ENCODE peak calls at places on chromosomes 7 and 10, in four cellular contexts. Y, E, P and I are unnamed samples.

GRCh38 chr7:142508251-142508650 is 241.0 kb upstream of the PRSS1 start:
- DNase-seq in P (no peak), Y (no peak), E (no peak), I (no peak)

GRCh38 chr7:118057404-118057803 is 126.6 kb upstream of the LSM8 start:
- DNase-seq in E (no peak), Y (peak), P (no peak), I (peak)

GRCh38 chr10:99612167-99612831 is 7.9 kb downstream of the SLC25A28 start:
- DNase-seq in Y (peak), E (peak), P (no peak), I (peak)

GRCh38 chr7:133590795-133591194 is 337.9 kb downstream of the EXOC4 start:
- DNase-seq in E (no peak), Y (no peak), P (no peak), I (no peak)

GRCh38 chr10:76274933-76275332 is 843.5 kb downstream of the LRMDA start:
- DNase-seq in Y (no peak), P (no peak), E (no peak), I (no peak)

GRCh38 chr10:111598433-111599059 is 521.7 kb downstream of the ADRA2A start:
- DNase-seq in E (no peak), P (no peak), Y (peak), I (peak)

GRCh38 chr7:36945612-36946400 is 221.5 kb upstream of the AOAH start:
- DNase-seq in Y (no peak), P (no peak), E (no peak), I (no peak)

GRCh38 chr7:106793015-106793651 is 71.9 kb upstream of the PIK3CG start:
- DNase-seq in Y (peak), P (no peak), E (no peak), I (peak)

GRCh38 chr7:119905495-119905894 is 367.5 kb upstream of the KCND2 start:
- DNase-seq in Y (no peak), P (no peak), E (no peak), I (no peak)

GRCh38 chr7:30778246-30779025 is 7.2 kb downstream of the MINDY4 start:
- DNase-seq in Y (no peak), P (no peak), E (no peak), I (no peak)

GRCh38 chr10:124707546-124707945 is 36.6 kb downstream of the FAM53B start:
- DNase-seq in E (no peak), P (no peak), Y (no peak), I (no peak)

GRCh38 chr7:91091631-91092030 is 172.6 kb upstream of the FZD1 start:
- DNase-seq in P (no peak), Y (no peak), E (no peak), I (no peak)